ENCODE peak calls at places on chromosomes 7 and 10, in eight cellular contexts. One of them, this sample, is unnamed.

GRCh38 chr10:30215131-30215530 is 133.9 kb downstream of the MTPAP start:
- DNase-seq in C1 segment of cervical spinal cord: no peak
- DNase-seq in activated CD4-positive, alpha-beta T cell treated with anti-CD3 and anti-CD28 coated beads, Interleukin-2, amount 10 ng/mL, durations not matched to agents 7 days and 5 days: no peak
- DNase-seq in heart left ventricle: no peak
- DNase-seq in AG04450: no peak
- DNase-seq in stimulated activated CD4-positive, alpha-beta T cell treated with anti-CD3 and anti-CD28 coated beads, Interleukin-1b, Interleukin-23, amount 100 ng/mL, for 24 hours: no peak
- DNase-seq in astrocyte: peak
- DNase-seq in HAP-1: no peak
- DNase-seq in this sample: no peak

GRCh38 chr10:77877461-77878344 is 48.9 kb downstream of the DLG5 start:
- DNase-seq in stimulated activated CD4-positive, alpha-beta T cell treated with anti-CD3 and anti-CD28 coated beads, Interleukin-1b, Interleukin-23, amount 100 ng/mL, for 24 hours: no peak
- DNase-seq in activated CD4-positive, alpha-beta T cell treated with anti-CD3 and anti-CD28 coated beads, Interleukin-2, amount 10 ng/mL, durations not matched to agents 7 days and 5 days: no peak
- DNase-seq in AG04450: peak
- DNase-seq in C1 segment of cervical spinal cord: no peak
- DNase-seq in astrocyte: peak
- DNase-seq in HAP-1: peak
- DNase-seq in heart left ventricle: peak
- DNase-seq in this sample: no peak

GRCh38 chr10:30591249-30591670 is 38.3 kb downstream of the LYZL2 start:
- DNase-seq in HAP-1: peak
- DNase-seq in astrocyte: peak
- DNase-seq in AG04450: peak
- DNase-seq in heart left ventricle: peak
- DNase-seq in C1 segment of cervical spinal cord: peak
- DNase-seq in stimulated activated CD4-positive, alpha-beta T cell treated with anti-CD3 and anti-CD28 coated beads, Interleukin-1b, Interleukin-23, amount 100 ng/mL, for 24 hours: no peak
- DNase-seq in activated CD4-positive, alpha-beta T cell treated with anti-CD3 and anti-CD28 coated beads, Interleukin-2, amount 10 ng/mL, durations not matched to agents 7 days and 5 days: peak
- DNase-seq in this sample: peak

GRCh38 chr7:102439963-102440795 is 6.8 kb downstream of the ORAI2 start:
- DNase-seq in heart left ventricle: peak
- DNase-seq in stimulated activated CD4-positive, alpha-beta T cell treated with anti-CD3 and anti-CD28 coated beads, Interleukin-1b, Interleukin-23, amount 100 ng/mL, for 24 hours: no peak
- DNase-seq in C1 segment of cervical spinal cord: peak
- DNase-seq in astrocyte: peak
- DNase-seq in activated CD4-positive, alpha-beta T cell treated with anti-CD3 and anti-CD28 coated beads, Interleukin-2, amount 10 ng/mL, durations not matched to agents 7 days and 5 days: no peak
- DNase-seq in HAP-1: peak
- DNase-seq in AG04450: no peak
- DNase-seq in this sample: no peak

GRCh38 chr7:108382932-108383331 is 73.3 kb downstream of the NRCAM start:
- DNase-seq in AG04450: no peak
- DNase-seq in activated CD4-positive, alpha-beta T cell treated with anti-CD3 and anti-CD28 coated beads, Interleukin-2, amount 10 ng/mL, durations not matched to agents 7 days and 5 days: no peak
- DNase-seq in C1 segment of cervical spinal cord: no peak
- DNase-seq in astrocyte: no peak
- DNase-seq in heart left ventricle: no peak
- DNase-seq in HAP-1: no peak
- DNase-seq in stimulated activated CD4-positive, alpha-beta T cell treated with anti-CD3 and anti-CD28 coated beads, Interleukin-1b, Interleukin-23, amount 100 ng/mL, for 24 hours: no peak
- DNase-seq in this sample: no peak

GRCh38 chr10:127971973-127972615 is 65.2 kb downstream of the PTPRE start:
- DNase-seq in stimulated activated CD4-positive, alpha-beta T cell treated with anti-CD3 and anti-CD28 coated beads, Interleukin-1b, Interleukin-23, amount 100 ng/mL, for 24 hours: no peak
- DNase-seq in HAP-1: no peak
- DNase-seq in activated CD4-positive, alpha-beta T cell treated with anti-CD3 and anti-CD28 coated beads, Interleukin-2, amount 10 ng/mL, durations not matched to agents 7 days and 5 days: no peak
- DNase-seq in heart left ventricle: no peak
- DNase-seq in C1 segment of cervical spinal cord: no peak
- DNase-seq in astrocyte: no peak
- DNase-seq in AG04450: no peak
- DNase-seq in this sample: no peak

GRCh38 chr7:106061301-106061979 is 50.7 kb downstream of the SYPL1 start:
- DNase-seq in heart left ventricle: no peak
- DNase-seq in AG04450: no peak
- DNase-seq in astrocyte: no peak
- DNase-seq in C1 segment of cervical spinal cord: no peak
- DNase-seq in activated CD4-positive, alpha-beta T cell treated with anti-CD3 and anti-CD28 coated beads, Interleukin-2, amount 10 ng/mL, durations not matched to agents 7 days and 5 days: no peak
- DNase-seq in stimulated activated CD4-positive, alpha-beta T cell treated with anti-CD3 and anti-CD28 coated beads, Interleukin-1b, Interleukin-23, amount 100 ng/mL, for 24 hours: no peak
- DNase-seq in HAP-1: no peak
- DNase-seq in this sample: no peak

GRCh38 chr10:23015021-23015707 is 80.2 kb upstream of the MSRB2 start:
- DNase-seq in HAP-1: no peak
- DNase-seq in stimulated activated CD4-positive, alpha-beta T cell treated with anti-CD3 and anti-CD28 coated beads, Interleukin-1b, Interleukin-23, amount 100 ng/mL, for 24 hours: no peak
- DNase-seq in activated CD4-positive, alpha-beta T cell treated with anti-CD3 and anti-CD28 coated beads, Interleukin-2, amount 10 ng/mL, durations not matched to agents 7 days and 5 days: no peak
- DNase-seq in astrocyte: no peak
- DNase-seq in heart left ventricle: no peak
- DNase-seq in C1 segment of cervical spinal cord: no peak
- DNase-seq in AG04450: no peak
- DNase-seq in this sample: no peak

GRCh38 chr7:129780257-129781127 is 169.0 kb downstream of the NRF1 start:
- DNase-seq in C1 segment of cervical spinal cord: no peak
- DNase-seq in AG04450: no peak
- DNase-seq in heart left ventricle: no peak
- DNase-seq in astrocyte: no peak
- DNase-seq in HAP-1: peak
- DNase-seq in activated CD4-positive, alpha-beta T cell treated with anti-CD3 and anti-CD28 coated beads, Interleukin-2, amount 10 ng/mL, durations not matched to agents 7 days and 5 days: peak
- DNase-seq in stimulated activated CD4-positive, alpha-beta T cell treated with anti-CD3 and anti-CD28 coated beads, Interleukin-1b, Interleukin-23, amount 100 ng/mL, for 24 hours: peak
- DNase-seq in this sample: peak

GRCh38 chr7:29865526-29865925 is 59.2 kb downstream of the WIPF3 start:
- DNase-seq in HAP-1: no peak
- DNase-seq in C1 segment of cervical spinal cord: no peak
- DNase-seq in stimulated activated CD4-positive, alpha-beta T cell treated with anti-CD3 and anti-CD28 coated beads, Interleukin-1b, Interleukin-23, amount 100 ng/mL, for 24 hours: no peak
- DNase-seq in astrocyte: peak
- DNase-seq in AG04450: no peak
- DNase-seq in activated CD4-positive, alpha-beta T cell treated with anti-CD3 and anti-CD28 coated beads, Interleukin-2, amount 10 ng/mL, durations not matched to agents 7 days and 5 days: no peak
- DNase-seq in heart left ventricle: no peak
- DNase-seq in this sample: no peak

GRCh38 chr10:121668336-121669009 is 70.2 kb upstream of the FGFR2 start:
- DNase-seq in heart left ventricle: peak
- DNase-seq in activated CD4-positive, alpha-beta T cell treated with anti-CD3 and anti-CD28 coated beads, Interleukin-2, amount 10 ng/mL, durations not matched to agents 7 days and 5 days: no peak
- DNase-seq in AG04450: no peak
- DNase-seq in stimulated activated CD4-positive, alpha-beta T cell treated with anti-CD3 and anti-CD28 coated beads, Interleukin-1b, Interleukin-23, amount 100 ng/mL, for 24 hours: no peak
- DNase-seq in C1 segment of cervical spinal cord: peak
- DNase-seq in HAP-1: peak
- DNase-seq in astrocyte: peak
- DNase-seq in this sample: no peak

GRCh38 chr10:43118631-43119415 is 19.4 kb upstream of the CSGALNACT2 start:
- DNase-seq in activated CD4-positive, alpha-beta T cell treated with anti-CD3 and anti-CD28 coated beads, Interleukin-2, amount 10 ng/mL, durations not matched to agents 7 days and 5 days: no peak
- DNase-seq in astrocyte: no peak
- DNase-seq in C1 segment of cervical spinal cord: no peak
- DNase-seq in HAP-1: no peak
- DNase-seq in heart left ventricle: no peak
- DNase-seq in stimulated activated CD4-positive, alpha-beta T cell treated with anti-CD3 and anti-CD28 coated beads, Interleukin-1b, Interleukin-23, amount 100 ng/mL, for 24 hours: no peak
- DNase-seq in AG04450: no peak
- DNase-seq in this sample: no peak

GRCh38 chr10:100930368-100930767 is 17.6 kb downstream of the SLF2 start:
- DNase-seq in stimulated activated CD4-positive, alpha-beta T cell treated with anti-CD3 and anti-CD28 coated beads, Interleukin-1b, Interleukin-23, amount 100 ng/mL, for 24 hours: no peak
- DNase-seq in C1 segment of cervical spinal cord: no peak
- DNase-seq in astrocyte: no peak
- DNase-seq in AG04450: no peak
- DNase-seq in HAP-1: no peak
- DNase-seq in heart left ventricle: no peak
- DNase-seq in activated CD4-positive, alpha-beta T cell treated with anti-CD3 and anti-CD28 coated beads, Interleukin-2, amount 10 ng/mL, durations not matched to agents 7 days and 5 days: no peak
- DNase-seq in this sample: no peak

GRCh38 chr7:154795014-154795413 is 207.9 kb downstream of the PAXIP1 start:
- DNase-seq in heart left ventricle: no peak
- DNase-seq in HAP-1: no peak
- DNase-seq in C1 segment of cervical spinal cord: no peak
- DNase-seq in activated CD4-positive, alpha-beta T cell treated with anti-CD3 and anti-CD28 coated beads, Interleukin-2, amount 10 ng/mL, durations not matched to agents 7 days and 5 days: no peak
- DNase-seq in astrocyte: no peak
- DNase-seq in AG04450: no peak
- DNase-seq in stimulated activated CD4-positive, alpha-beta T cell treated with anti-CD3 and anti-CD28 coated beads, Interleukin-1b, Interleukin-23, amount 100 ng/mL, for 24 hours: no peak
- DNase-seq in this sample: no peak

GRCh38 chr10:74190494-74190893 is 39.5 kb downstream of the ADK start:
- DNase-seq in C1 segment of cervical spinal cord: no peak
- DNase-seq in AG04450: no peak
- DNase-seq in heart left ventricle: no peak
- DNase-seq in stimulated activated CD4-positive, alpha-beta T cell treated with anti-CD3 and anti-CD28 coated beads, Interleukin-1b, Interleukin-23, amount 100 ng/mL, for 24 hours: no peak
- DNase-seq in activated CD4-positive, alpha-beta T cell treated with anti-CD3 and anti-CD28 coated beads, Interleukin-2, amount 10 ng/mL, durations not matched to agents 7 days and 5 days: no peak
- DNase-seq in HAP-1: no peak
- DNase-seq in astrocyte: peak
- DNase-seq in this sample: no peak

GRCh38 chr10:69697006-69697405 is 67.0 kb downstream of the FAM241B start:
- DNase-seq in HAP-1: no peak
- DNase-seq in activated CD4-positive, alpha-beta T cell treated with anti-CD3 and anti-CD28 coated beads, Interleukin-2, amount 10 ng/mL, durations not matched to agents 7 days and 5 days: no peak
- DNase-seq in stimulated activated CD4-positive, alpha-beta T cell treated with anti-CD3 and anti-CD28 coated beads, Interleukin-1b, Interleukin-23, amount 100 ng/mL, for 24 hours: no peak
- DNase-seq in heart left ventricle: no peak
- DNase-seq in astrocyte: no peak
- DNase-seq in AG04450: no peak
- DNase-seq in C1 segment of cervical spinal cord: no peak
- DNase-seq in this sample: no peak

GRCh38 chr7:119196183-119196582 is 971.7 kb downstream of the ANKRD7 start:
- DNase-seq in astrocyte: no peak
- DNase-seq in stimulated activated CD4-positive, alpha-beta T cell treated with anti-CD3 and anti-CD28 coated beads, Interleukin-1b, Interleukin-23, amount 100 ng/mL, for 24 hours: no peak
- DNase-seq in HAP-1: no peak
- DNase-seq in C1 segment of cervical spinal cord: no peak
- DNase-seq in AG04450: no peak
- DNase-seq in heart left ventricle: no peak
- DNase-seq in activated CD4-positive, alpha-beta T cell treated with anti-CD3 and anti-CD28 coated beads, Interleukin-2, amount 10 ng/mL, durations not matched to agents 7 days and 5 days: no peak
- DNase-seq in this sample: no peak

GRCh38 chr10:2980791-2981360 is 86.5 kb upstream of the PFKP start:
- DNase-seq in heart left ventricle: no peak
- DNase-seq in C1 segment of cervical spinal cord: no peak
- DNase-seq in astrocyte: peak
- DNase-seq in HAP-1: no peak
- DNase-seq in stimulated activated CD4-positive, alpha-beta T cell treated with anti-CD3 and anti-CD28 coated beads, Interleukin-1b, Interleukin-23, amount 100 ng/mL, for 24 hours: no peak
- DNase-seq in AG04450: no peak
- DNase-seq in activated CD4-positive, alpha-beta T cell treated with anti-CD3 and anti-CD28 coated beads, Interleukin-2, amount 10 ng/mL, durations not matched to agents 7 days and 5 days: no peak
- DNase-seq in this sample: no peak

GRCh38 chr10:23331567-23332290 is 12.9 kb downstream of the C10orf67 start:
- DNase-seq in activated CD4-positive, alpha-beta T cell treated with anti-CD3 and anti-CD28 coated beads, Interleukin-2, amount 10 ng/mL, durations not matched to agents 7 days and 5 days: no peak
- DNase-seq in HAP-1: no peak
- DNase-seq in astrocyte: peak
- DNase-seq in C1 segment of cervical spinal cord: no peak
- DNase-seq in AG04450: no peak
- DNase-seq in heart left ventricle: no peak
- DNase-seq in stimulated activated CD4-positive, alpha-beta T cell treated with anti-CD3 and anti-CD28 coated beads, Interleukin-1b, Interleukin-23, amount 100 ng/mL, for 24 hours: no peak
- DNase-seq in this sample: no peak

GRCh38 chr10:86691333-86692022 is 23.2 kb downstream of the LDB3 start:
- DNase-seq in astrocyte: no peak
- DNase-seq in stimulated activated CD4-positive, alpha-beta T cell treated with anti-CD3 and anti-CD28 coated beads, Interleukin-1b, Interleukin-23, amount 100 ng/mL, for 24 hours: no peak
- DNase-seq in activated CD4-positive, alpha-beta T cell treated with anti-CD3 and anti-CD28 coated beads, Interleukin-2, amount 10 ng/mL, durations not matched to agents 7 days and 5 days: no peak
- DNase-seq in AG04450: no peak
- DNase-seq in heart left ventricle: no peak
- DNase-seq in C1 segment of cervical spinal cord: no peak
- DNase-seq in HAP-1: no peak
- DNase-seq in this sample: no peak

GRCh38 chr10:77716943-77717735 is 79.5 kb upstream of the KCNMA1 start:
- DNase-seq in C1 segment of cervical spinal cord: no peak
- DNase-seq in astrocyte: peak
- DNase-seq in heart left ventricle: no peak
- DNase-seq in HAP-1: no peak
- DNase-seq in activated CD4-positive, alpha-beta T cell treated with anti-CD3 and anti-CD28 coated beads, Interleukin-2, amount 10 ng/mL, durations not matched to agents 7 days and 5 days: no peak
- DNase-seq in stimulated activated CD4-positive, alpha-beta T cell treated with anti-CD3 and anti-CD28 coated beads, Interleukin-1b, Interleukin-23, amount 100 ng/mL, for 24 hours: no peak
- DNase-seq in AG04450: no peak
- DNase-seq in this sample: no peak

GRCh38 chr7:157391036-157391710 is 54.4 kb downstream of the DNAJB6 start:
- DNase-seq in astrocyte: no peak
- DNase-seq in activated CD4-positive, alpha-beta T cell treated with anti-CD3 and anti-CD28 coated beads, Interleukin-2, amount 10 ng/mL, durations not matched to agents 7 days and 5 days: no peak
- DNase-seq in heart left ventricle: no peak
- DNase-seq in HAP-1: no peak
- DNase-seq in stimulated activated CD4-positive, alpha-beta T cell treated with anti-CD3 and anti-CD28 coated beads, Interleukin-1b, Interleukin-23, amount 100 ng/mL, for 24 hours: no peak
- DNase-seq in AG04450: no peak
- DNase-seq in C1 segment of cervical spinal cord: no peak
- DNase-seq in this sample: no peak

GRCh38 chr10:83545901-83546391 is 593.4 kb upstream of the GHITM start:
- DNase-seq in heart left ventricle: peak
- DNase-seq in HAP-1: no peak
- DNase-seq in astrocyte: peak
- DNase-seq in activated CD4-positive, alpha-beta T cell treated with anti-CD3 and anti-CD28 coated beads, Interleukin-2, amount 10 ng/mL, durations not matched to agents 7 days and 5 days: no peak
- DNase-seq in stimulated activated CD4-positive, alpha-beta T cell treated with anti-CD3 and anti-CD28 coated beads, Interleukin-1b, Interleukin-23, amount 100 ng/mL, for 24 hours: no peak
- DNase-seq in C1 segment of cervical spinal cord: no peak
- DNase-seq in AG04450: no peak
- DNase-seq in this sample: no peak

GRCh38 chr7:113256883-113257531 is 138.7 kb upstream of the SMIM30 start:
- DNase-seq in HAP-1: no peak
- DNase-seq in stimulated activated CD4-positive, alpha-beta T cell treated with anti-CD3 and anti-CD28 coated beads, Interleukin-1b, Interleukin-23, amount 100 ng/mL, for 24 hours: no peak
- DNase-seq in C1 segment of cervical spinal cord: no peak
- DNase-seq in activated CD4-positive, alpha-beta T cell treated with anti-CD3 and anti-CD28 coated beads, Interleukin-2, amount 10 ng/mL, durations not matched to agents 7 days and 5 days: no peak
- DNase-seq in AG04450: no peak
- DNase-seq in astrocyte: no peak
- DNase-seq in heart left ventricle: no peak
- DNase-seq in this sample: no peak

GRCh38 chr10:6203331-6204062 is 765 bp downstream of the PFKFB3 start:
- DNase-seq in AG04450: no peak
- DNase-seq in activated CD4-positive, alpha-beta T cell treated with anti-CD3 and anti-CD28 coated beads, Interleukin-2, amount 10 ng/mL, durations not matched to agents 7 days and 5 days: peak
- DNase-seq in stimulated activated CD4-positive, alpha-beta T cell treated with anti-CD3 and anti-CD28 coated beads, Interleukin-1b, Interleukin-23, amount 100 ng/mL, for 24 hours: peak
- DNase-seq in HAP-1: peak
- DNase-seq in astrocyte: peak
- DNase-seq in C1 segment of cervical spinal cord: no peak
- DNase-seq in heart left ventricle: peak
- DNase-seq in this sample: no peak

GRCh38 chr7:150368884-150369739 is 490 bp downstream of the REPIN1 start:
- DNase-seq in astrocyte: peak
- DNase-seq in activated CD4-positive, alpha-beta T cell treated with anti-CD3 and anti-CD28 coated beads, Interleukin-2, amount 10 ng/mL, durations not matched to agents 7 days and 5 days: peak
- DNase-seq in HAP-1: peak
- DNase-seq in AG04450: no peak
- DNase-seq in C1 segment of cervical spinal cord: peak
- DNase-seq in heart left ventricle: peak
- DNase-seq in stimulated activated CD4-positive, alpha-beta T cell treated with anti-CD3 and anti-CD28 coated beads, Interleukin-1b, Interleukin-23, amount 100 ng/mL, for 24 hours: peak
- DNase-seq in this sample: no peak

GRCh38 chr7:116277070-116277469 is 66.7 kb downstream of the TES start:
- DNase-seq in heart left ventricle: no peak
- DNase-seq in activated CD4-positive, alpha-beta T cell treated with anti-CD3 and anti-CD28 coated beads, Interleukin-2, amount 10 ng/mL, durations not matched to agents 7 days and 5 days: no peak
- DNase-seq in HAP-1: no peak
- DNase-seq in C1 segment of cervical spinal cord: no peak
- DNase-seq in stimulated activated CD4-positive, alpha-beta T cell treated with anti-CD3 and anti-CD28 coated beads, Interleukin-1b, Interleukin-23, amount 100 ng/mL, for 24 hours: no peak
- DNase-seq in AG04450: no peak
- DNase-seq in astrocyte: no peak
- DNase-seq in this sample: no peak

GRCh38 chr10:111281516-111281915 is 204.7 kb downstream of the ADRA2A start:
- DNase-seq in stimulated activated CD4-positive, alpha-beta T cell treated with anti-CD3 and anti-CD28 coated beads, Interleukin-1b, Interleukin-23, amount 100 ng/mL, for 24 hours: no peak
- DNase-seq in activated CD4-positive, alpha-beta T cell treated with anti-CD3 and anti-CD28 coated beads, Interleukin-2, amount 10 ng/mL, durations not matched to agents 7 days and 5 days: no peak
- DNase-seq in heart left ventricle: no peak
- DNase-seq in astrocyte: no peak
- DNase-seq in C1 segment of cervical spinal cord: no peak
- DNase-seq in HAP-1: peak
- DNase-seq in AG04450: no peak
- DNase-seq in this sample: no peak

GRCh38 chr10:133324857-133325260 is 11.8 kb downstream of the CALY start:
- DNase-seq in AG04450: no peak
- DNase-seq in activated CD4-positive, alpha-beta T cell treated with anti-CD3 and anti-CD28 coated beads, Interleukin-2, amount 10 ng/mL, durations not matched to agents 7 days and 5 days: no peak
- DNase-seq in heart left ventricle: no peak
- DNase-seq in C1 segment of cervical spinal cord: no peak
- DNase-seq in astrocyte: no peak
- DNase-seq in stimulated activated CD4-positive, alpha-beta T cell treated with anti-CD3 and anti-CD28 coated beads, Interleukin-1b, Interleukin-23, amount 100 ng/mL, for 24 hours: no peak
- DNase-seq in HAP-1: no peak
- DNase-seq in this sample: no peak

GRCh38 chr10:10193848-10194247 is 823.8 kb upstream of the CELF2 start:
- DNase-seq in HAP-1: no peak
- DNase-seq in astrocyte: no peak
- DNase-seq in stimulated activated CD4-positive, alpha-beta T cell treated with anti-CD3 and anti-CD28 coated beads, Interleukin-1b, Interleukin-23, amount 100 ng/mL, for 24 hours: no peak
- DNase-seq in activated CD4-positive, alpha-beta T cell treated with anti-CD3 and anti-CD28 coated beads, Interleukin-2, amount 10 ng/mL, durations not matched to agents 7 days and 5 days: no peak
- DNase-seq in AG04450: no peak
- DNase-seq in heart left ventricle: no peak
- DNase-seq in C1 segment of cervical spinal cord: no peak
- DNase-seq in this sample: no peak

GRCh38 chr10:11586170-11586569 is 25.3 kb downstream of the USP6NL start:
- DNase-seq in HAP-1: no peak
- DNase-seq in heart left ventricle: no peak
- DNase-seq in astrocyte: no peak
- DNase-seq in AG04450: no peak
- DNase-seq in C1 segment of cervical spinal cord: no peak
- DNase-seq in stimulated activated CD4-positive, alpha-beta T cell treated with anti-CD3 and anti-CD28 coated beads, Interleukin-1b, Interleukin-23, amount 100 ng/mL, for 24 hours: no peak
- DNase-seq in activated CD4-positive, alpha-beta T cell treated with anti-CD3 and anti-CD28 coated beads, Interleukin-2, amount 10 ng/mL, durations not matched to agents 7 days and 5 days: no peak
- DNase-seq in this sample: no peak

GRCh38 chr10:88620441-88620840 is 33.9 kb downstream of the LIPJ start:
- DNase-seq in activated CD4-positive, alpha-beta T cell treated with anti-CD3 and anti-CD28 coated beads, Interleukin-2, amount 10 ng/mL, durations not matched to agents 7 days and 5 days: no peak
- DNase-seq in astrocyte: no peak
- DNase-seq in stimulated activated CD4-positive, alpha-beta T cell treated with anti-CD3 and anti-CD28 coated beads, Interleukin-1b, Interleukin-23, amount 100 ng/mL, for 24 hours: no peak
- DNase-seq in AG04450: no peak
- DNase-seq in heart left ventricle: no peak
- DNase-seq in C1 segment of cervical spinal cord: no peak
- DNase-seq in HAP-1: no peak
- DNase-seq in this sample: no peak

GRCh38 chr10:31768467-31768866 is 160.2 kb downstream of the ARHGAP12 start:
- DNase-seq in astrocyte: peak
- DNase-seq in heart left ventricle: no peak
- DNase-seq in stimulated activated CD4-positive, alpha-beta T cell treated with anti-CD3 and anti-CD28 coated beads, Interleukin-1b, Interleukin-23, amount 100 ng/mL, for 24 hours: no peak
- DNase-seq in HAP-1: no peak
- DNase-seq in AG04450: no peak
- DNase-seq in activated CD4-positive, alpha-beta T cell treated with anti-CD3 and anti-CD28 coated beads, Interleukin-2, amount 10 ng/mL, durations not matched to agents 7 days and 5 days: no peak
- DNase-seq in C1 segment of cervical spinal cord: no peak
- DNase-seq in this sample: no peak

GRCh38 chr7:136657332-136657942 is 211.0 kb upstream of the CHRM2 start:
- DNase-seq in C1 segment of cervical spinal cord: no peak
- DNase-seq in activated CD4-positive, alpha-beta T cell treated with anti-CD3 and anti-CD28 coated beads, Interleukin-2, amount 10 ng/mL, durations not matched to agents 7 days and 5 days: no peak
- DNase-seq in HAP-1: no peak
- DNase-seq in stimulated activated CD4-positive, alpha-beta T cell treated with anti-CD3 and anti-CD28 coated beads, Interleukin-1b, Interleukin-23, amount 100 ng/mL, for 24 hours: no peak
- DNase-seq in AG04450: no peak
- DNase-seq in astrocyte: no peak
- DNase-seq in heart left ventricle: no peak
- DNase-seq in this sample: no peak

This sample was measured in activated naive CD8-positive, alpha-beta T cell treated with anti-CD3 and anti-CD28 coated beads, Interleukin-2, amount 50 U/mL, for 16 hours.